ENCODE peak calls at places on chromosomes 3 and 15, in four cellular contexts. J, O, N and R are unnamed samples.
A peak's percentile ranks its signal among the peaks of the same experiment; 100 is the strongest.

GRCh38 chr3:69671082-69671952 is 67.9 kb upstream of the MITF start:
- DNase-seq in J (no peak), O (no peak), N (peak; percentile 26), R (peak; percentile 58)

GRCh38 chr3:31766654-31767053 is 214.4 kb downstream of the OSBPL10 start:
- DNase-seq in N (no peak), O (no peak), J (no peak), R (no peak)

GRCh38 chr3:177802151-177802900 is 605.0 kb upstream of the TBL1XR1 start:
- DNase-seq in J (no peak), O (no peak), N (no peak), R (no peak)

GRCh38 chr3:44648564-44649229 is at the start of gene ZNF35:
- DNase-seq in O (peak; percentile 85), N (peak; percentile 78), J (peak; percentile 94), R (peak; percentile 74)

GRCh38 chr3:94293793-94294195 is 230.9 kb downstream of the NSUN3 start:
- DNase-seq in J (no peak), N (no peak), O (no peak), R (no peak)

GRCh38 chr3:107986505-107986904 is 104.3 kb downstream of the CD47 start:
- DNase-seq in N (no peak), O (no peak), J (no peak), R (no peak)

GRCh38 chr15:44435893-44436667 is 8.7 kb downstream of the CTDSPL2 start:
- DNase-seq in O (no peak), N (no peak), J (no peak), R (no peak)

GRCh38 chr3:23202203-23202920 is 765 bp upstream of the UBE2E2 start:
- DNase-seq in J (peak; percentile 79), N (no peak), O (no peak), R (no peak)

GRCh38 chr3:187963677-187964385 is 190.1 kb upstream of the LPP start:
- DNase-seq in N (no peak), J (no peak), O (no peak), R (no peak)

GRCh38 chr3:120448707-120449650 is 1.8 kb downstream of the FSTL1 start:
- DNase-seq in N (peak; percentile 8), O (no peak), J (peak; percentile 78), R (no peak)

GRCh38 chr3:11671648-11672100 is 28.0 kb upstream of the VGLL4 start:
- DNase-seq in O (no peak), N (no peak), J (no peak), R (no peak)

DNA sequence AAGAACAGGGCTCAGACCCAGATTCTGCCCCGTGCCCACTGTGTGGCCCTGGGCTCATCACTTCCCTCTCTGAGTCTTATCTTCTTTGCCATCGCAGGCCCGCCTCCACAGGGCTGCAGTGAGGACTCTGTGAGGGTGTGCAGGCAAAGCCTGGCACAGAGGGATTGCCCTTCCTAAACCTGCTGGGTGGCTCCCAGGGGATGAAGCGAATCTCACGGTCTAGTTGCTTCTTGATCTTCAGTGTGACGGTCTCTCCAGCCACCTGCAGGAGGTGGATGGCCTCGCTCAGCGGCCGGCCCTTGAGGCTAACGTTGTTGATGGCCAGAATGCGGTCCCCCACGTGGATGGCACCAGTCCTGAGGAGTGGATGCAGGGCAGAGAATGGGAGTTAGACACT is 32.8 kb downstream of the GRIP2 start:
- DNase-seq in J (peak; percentile 56), O (no peak), N (no peak), R (no peak)
- TF ChIP-seq CTCF in J (peak; percentile 17), O (no peak), N (no peak), R (no peak)

GRCh38 chr3:46627078-46627477 is 14.8 kb downstream of the FAM240A start:
- DNase-seq in N (no peak), O (no peak), J (no peak), R (no peak)

GRCh38 chr3:46628980-46629379 is 16.7 kb downstream of the FAM240A start:
- DNase-seq in J (peak; percentile 63), N (no peak), O (peak; percentile 47), R (no peak)

GRCh38 chr3:46629571-46630517 is 17.5 kb downstream of the FAM240A start:
- DNase-seq in J (peak; percentile 95), N (peak; percentile 84), O (peak; percentile 58), R (peak; percentile 69)

GRCh38 chr3:46634856-46635255 is 22.5 kb downstream of the FAM240A start:
- DNase-seq in N (no peak), J (no peak), O (no peak), R (no peak)

GRCh38 chr3:46632792-46633191 is 20.5 kb downstream of the FAM240A start:
- DNase-seq in J (no peak), O (no peak), N (no peak), R (no peak)
- TF ChIP-seq CTCF in J (no peak), O (no peak), N (no peak), R (no peak)

GRCh38 chr15:30865257-30865656 is 38.5 kb upstream of the FAN1 start:
- DNase-seq in O (no peak), J (no peak), N (no peak), R (no peak)
- TF ChIP-seq CTCF in O (no peak), J (no peak), N (no peak), R (no peak)

DNA sequence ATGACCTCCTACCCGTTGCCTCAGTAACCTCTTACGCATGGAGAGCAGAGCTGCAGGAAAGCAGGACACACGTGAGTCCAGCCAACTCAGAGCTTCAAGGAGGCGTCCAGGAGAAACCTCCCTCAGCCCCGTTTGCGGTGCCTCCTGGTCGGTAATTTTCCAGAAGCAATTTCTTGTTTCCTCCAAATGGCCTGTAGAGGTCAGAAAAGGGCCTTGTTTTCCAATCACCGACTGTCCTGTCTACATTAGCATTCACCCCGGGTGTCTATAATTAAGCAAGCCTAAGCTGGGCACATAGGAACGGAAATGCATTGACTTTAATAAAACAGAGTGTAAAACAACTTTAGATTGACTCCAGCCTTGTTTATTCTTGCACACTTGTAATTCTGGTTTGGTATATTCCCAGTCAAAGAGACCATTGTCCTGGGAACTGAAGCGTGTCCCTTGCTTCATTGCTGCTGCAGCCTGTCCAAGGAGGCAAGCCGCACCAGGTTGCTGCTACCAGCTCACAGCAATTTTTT is 836.2 kb downstream of the AGBL1 start:
- DNase-seq in N (peak; percentile 29), J (peak; percentile 75), O (peak; percentile 37), R (peak; percentile 24)
- TF ChIP-seq CTCF in N (peak; percentile 54), J (peak; percentile 82), O (peak; percentile 69), R (peak; percentile 68)

DNA sequence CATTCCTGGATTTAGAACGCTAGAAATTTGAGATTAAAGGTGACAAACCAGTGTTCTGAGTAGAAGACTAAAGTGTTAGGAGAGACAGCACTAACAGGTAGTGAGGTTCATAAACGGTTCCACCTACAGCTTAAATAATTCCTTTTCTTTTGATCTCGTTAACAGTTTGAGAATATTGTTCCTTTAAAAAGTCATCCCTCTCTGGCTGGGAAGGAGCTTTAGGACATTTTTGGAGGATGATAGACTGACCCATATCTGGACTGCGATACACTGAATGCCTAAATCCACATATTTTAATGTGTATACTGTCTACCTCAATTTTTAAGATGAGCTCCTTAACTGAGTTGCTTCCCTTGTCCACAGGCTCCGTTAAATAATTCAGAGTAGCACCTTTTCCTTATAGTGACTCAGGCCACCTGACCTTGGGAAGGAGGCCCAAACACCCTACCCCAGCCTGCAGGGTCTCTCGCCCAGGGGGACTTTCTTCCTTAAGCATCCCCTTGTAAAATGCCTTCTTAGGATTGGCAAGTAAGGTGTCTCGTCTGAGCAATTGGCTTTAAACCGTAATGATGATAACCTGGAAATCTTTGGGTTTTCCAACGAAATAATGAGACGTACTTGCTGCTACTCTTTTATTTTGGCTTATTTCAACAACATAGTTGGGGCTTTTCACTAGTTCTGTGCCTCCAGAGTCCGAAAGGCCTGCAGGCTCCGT is 3.3 kb downstream of the TRIM71 start:
- DNase-seq in J (peak; percentile 49), N (no peak), O (no peak), R (no peak)
- TF ChIP-seq CTCF in J (no peak), N (no peak), O (no peak), R (no peak)

DNA sequence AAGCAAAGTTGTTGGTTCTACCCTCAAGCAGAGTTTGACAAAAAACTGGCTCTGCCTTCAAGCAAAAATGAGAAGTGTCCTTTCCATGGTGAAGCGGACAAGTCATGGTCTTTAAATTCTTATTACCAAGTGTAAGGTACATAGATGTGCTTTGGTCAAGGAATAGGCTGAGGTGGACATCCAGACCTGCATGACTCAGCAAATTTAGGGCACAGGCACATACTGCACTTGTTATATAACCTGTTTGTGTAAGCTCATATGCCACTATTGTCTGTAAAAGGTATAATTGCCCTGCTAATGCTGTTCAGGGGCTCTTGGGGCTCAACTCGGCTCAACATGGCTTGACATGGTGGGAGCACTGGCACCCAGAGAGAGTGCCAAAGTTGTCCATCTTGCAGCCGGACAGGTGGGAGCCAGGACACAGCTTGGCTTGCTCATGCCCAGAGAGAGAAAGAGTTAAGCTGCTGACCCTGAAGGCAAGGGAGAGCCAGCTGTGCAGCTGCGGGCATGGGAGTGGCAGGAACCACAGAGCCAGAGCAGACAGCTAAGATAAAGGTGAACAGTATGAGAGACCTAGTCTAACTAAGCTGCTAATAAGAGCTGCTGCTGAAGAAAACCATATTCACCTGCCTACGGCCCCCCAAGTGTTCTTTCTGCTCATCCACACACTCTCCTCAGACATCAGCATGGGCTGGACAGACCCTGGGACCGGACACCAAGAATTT is 17.7 kb downstream of the MCCC1 start:
- DNase-seq in O (no peak), J (no peak), N (no peak), R (no peak)
- TF ChIP-seq CTCF in O (no peak), J (no peak), N (no peak), R (no peak)

DNA sequence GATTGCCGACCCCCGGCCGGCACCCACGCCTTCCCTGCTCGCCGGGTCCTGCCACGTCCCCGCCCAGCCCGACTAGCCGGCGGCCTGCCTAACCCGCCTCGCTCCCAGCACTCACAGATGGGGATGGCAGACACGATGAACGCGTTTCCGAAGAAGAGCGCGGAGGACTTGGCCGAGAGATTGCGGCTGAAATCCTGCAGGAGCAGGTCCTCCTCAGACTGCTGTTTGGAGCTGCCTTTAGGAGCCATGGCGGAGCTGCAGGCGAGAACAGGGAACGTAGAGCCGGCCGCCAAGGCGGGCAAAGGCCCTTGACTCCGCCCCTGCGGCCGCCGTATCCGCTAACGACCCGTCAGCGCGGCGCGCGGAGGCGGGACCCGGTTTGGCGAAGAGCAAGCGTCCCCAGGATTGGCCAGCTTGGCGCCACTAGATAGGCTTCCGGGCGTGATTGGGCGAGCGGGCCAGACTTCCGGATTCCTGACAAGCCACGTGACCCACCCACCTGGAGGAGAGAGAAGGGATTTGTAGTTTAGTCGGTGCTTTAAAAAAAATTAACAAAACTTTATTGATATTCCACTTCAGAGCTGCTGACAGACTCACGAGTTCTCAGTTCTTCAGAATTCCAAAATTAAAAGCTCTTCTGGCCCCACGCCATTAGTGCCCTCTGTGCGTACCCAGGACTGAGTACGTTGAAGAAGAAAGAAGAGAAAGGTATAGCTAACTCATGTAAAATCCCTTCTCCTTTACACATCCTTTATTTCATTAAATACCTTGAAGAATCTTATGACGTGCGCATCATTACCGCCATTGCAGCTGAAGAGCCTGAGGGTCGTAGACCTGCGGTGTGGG is at the start of gene SSR3:
- DNase-seq in J (peak; percentile 99), O (peak; percentile 99), N (peak; percentile 97), R (peak; percentile 94)
- TF ChIP-seq CTCF in J (peak; percentile 57), O (peak; percentile 31), N (no peak), R (no peak)

DNA sequence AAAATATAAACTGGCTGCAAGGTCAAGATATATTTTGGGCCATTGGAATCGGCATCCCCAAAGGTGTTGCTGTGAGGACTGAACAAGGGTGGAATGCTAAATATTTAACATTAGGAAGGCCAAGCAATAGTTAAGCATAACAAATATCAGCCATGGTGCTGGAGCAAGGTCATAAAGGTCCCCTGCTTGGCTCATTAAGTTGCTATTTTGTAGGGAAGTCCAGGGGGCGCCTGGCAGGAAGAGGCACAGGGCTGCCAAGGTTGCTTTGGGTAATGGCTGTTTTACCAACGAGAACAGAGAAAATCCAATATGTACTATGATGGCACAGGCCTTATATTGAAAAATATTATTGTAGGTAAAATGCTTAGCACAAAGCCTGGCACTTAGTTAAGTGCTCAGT is 62.2 kb downstream of the SLC15A2 start:
- DNase-seq in N (no peak), J (no peak), O (no peak), R (no peak)
- TF ChIP-seq CTCF in N (no peak), J (peak; percentile 40), O (no peak), R (no peak)

GRCh38 chr3:5304789-5305680 is 117.5 kb downstream of the EDEM1 start:
- DNase-seq in N (peak; percentile 64), J (peak; percentile 87), O (peak; percentile 54), R (peak; percentile 46)
- TF ChIP-seq CTCF in N (peak; percentile 77), J (peak; percentile 91), O (peak; percentile 76), R (peak; percentile 83)